ENCODE peak calls at places on chromosomes 3 and 15, in nine cellular contexts. H, E, X, N, D, K, F, V and O are unnamed samples.
A peak's percentile ranks its signal among the peaks of the same experiment; 100 is the strongest.

GRCh38 chr3:195226900-195227447 is 44.0 kb downstream of the XXYLT1 start:
- DNase-seq in H (peak; percentile 37), E (no peak), X (peak; percentile 46), N (no peak), D (no peak), K (peak; percentile 62), F (peak; percentile 36), V (no peak), O (no peak)

GRCh38 chr15:52518487-52518886 is 10.2 kb downstream of the MYO5A start:
- DNase-seq in H (no peak), E (no peak), X (no peak), N (no peak), D (no peak), K (no peak), F (no peak), V (no peak), O (no peak)

GRCh38 chr3:24254649-24255048 is 240.0 kb downstream of the THRB start:
- DNase-seq in H (no peak), E (no peak), X (no peak), N (no peak), D (no peak), K (no peak), F (no peak), V (no peak), O (peak; percentile 86)

GRCh38 chr15:99123706-99124451 is 19.0 kb downstream of the SYNM start:
- DNase-seq in H (peak; percentile 91), E (peak; percentile 88), X (peak; percentile 93), N (no peak), D (no peak), K (no peak), F (peak; percentile 74), V (peak; percentile 93), O (peak; percentile 89)

GRCh38 chr3:134797080-134797801 is 2.2 kb downstream of the EPHB1 start:
- DNase-seq in H (no peak), E (no peak), X (no peak), N (no peak), D (no peak), K (no peak), F (no peak), V (peak; percentile 34), O (no peak)

GRCh38 chr3:108713801-108714200 is 43.4 kb downstream of the RETNLB start:
- DNase-seq in H (no peak), E (no peak), X (no peak), N (no peak), D (no peak), K (no peak), F (no peak), V (no peak), O (no peak)

GRCh38 chr3:105430460-105430859 is 63.8 kb downstream of the ALCAM start:
- DNase-seq in H (no peak), E (no peak), X (no peak), N (no peak), D (no peak), K (no peak), F (no peak), V (no peak), O (no peak)

GRCh38 chr3:194275721-194276120 is 75.4 kb downstream of the CPN2 start:
- DNase-seq in H (no peak), E (peak; percentile 20), X (no peak), N (no peak), D (no peak), K (no peak), F (no peak), V (no peak), O (no peak)

GRCh38 chr3:194462936-194463335 is 23.9 kb downstream of the ATP13A3 start:
- DNase-seq in H (no peak), E (no peak), X (no peak), N (no peak), D (no peak), K (no peak), F (no peak), V (no peak), O (no peak)

GRCh38 chr3:158103131-158103955 is 2.9 kb downstream of the SHOX2 start:
- DNase-seq in H (peak; percentile 44), E (peak; percentile 54), X (no peak), N (no peak), D (no peak), K (peak; percentile 62), F (peak; percentile 54), V (no peak), O (no peak)

GRCh38 chr15:68387288-68388143 is 44.4 kb downstream of the ITGA11 start:
- DNase-seq in H (no peak), E (no peak), X (no peak), N (no peak), D (no peak), K (peak; percentile 33), F (peak; percentile 31), V (no peak), O (no peak)

GRCh38 chr15:36468746-36469145 is 110.7 kb upstream of the CDIN1 start:
- DNase-seq in H (no peak), E (no peak), X (no peak), N (no peak), D (no peak), K (no peak), F (no peak), V (no peak), O (peak; percentile 76)

GRCh38 chr3:99902091-99902490 is 84.4 kb downstream of the CMSS1 start:
- DNase-seq in H (no peak), E (no peak), X (peak; percentile 50), N (no peak), D (no peak), K (no peak), F (no peak), V (no peak), O (no peak)

GRCh38 chr15:62087671-62088360 is 21.0 kb downstream of the C2CD4A start:
- DNase-seq in H (no peak), E (no peak), X (peak; percentile 77), N (no peak), D (no peak), K (no peak), F (no peak), V (peak; percentile 59), O (no peak)

GRCh38 chr3:75192065-75192658 is 472.0 kb upstream of the FRG2C start:
- DNase-seq in H (no peak), E (no peak), X (peak; percentile 49), N (no peak), D (peak; percentile 12), K (peak; percentile 61), F (peak; percentile 48), V (peak; percentile 28), O (no peak)

GRCh38 chr3:10526366-10526765 is 21.0 kb upstream of the ATP2B2 start:
- DNase-seq in H (no peak), E (no peak), X (no peak), N (no peak), D (no peak), K (peak; percentile 21), F (peak; percentile 26), V (no peak), O (no peak)

GRCh38 chr3:197256836-197257444 is 41.5 kb downstream of the DLG1 start:
- DNase-seq in H (no peak), E (no peak), X (peak; percentile 66), N (peak; percentile 3), D (peak; percentile 24), K (no peak), F (no peak), V (peak; percentile 5), O (peak; percentile 7)

GRCh38 chr3:130014526-130014925 is 40.0 kb downstream of the TRH start:
- DNase-seq in H (no peak), E (no peak), X (no peak), N (no peak), D (no peak), K (no peak), F (no peak), V (no peak), O (peak; percentile 24)

GRCh38 chr3:125480656-125481374 is 39.2 kb downstream of the SNX4 start:
- DNase-seq in H (no peak), E (no peak), X (no peak), N (no peak), D (no peak), K (no peak), F (no peak), V (no peak), O (peak; percentile 53)

GRCh38 chr15:71747128-71748083 is 62.9 kb upstream of the NR2E3 start:
- DNase-seq in H (no peak), E (no peak), X (peak; percentile 77), N (no peak), D (peak; percentile 95), K (no peak), F (no peak), V (no peak), O (no peak)

GRCh38 chr15:80323285-80323684 is 71.3 kb upstream of the CTXND1 start:
- DNase-seq in H (no peak), E (no peak), X (no peak), N (no peak), D (no peak), K (no peak), F (no peak), V (no peak), O (no peak)

GRCh38 chr3:46112296-46112695 is 85.0 kb upstream of the XCR1 start:
- DNase-seq in H (no peak), E (no peak), X (no peak), N (no peak), D (no peak), K (no peak), F (no peak), V (no peak), O (no peak)

GRCh38 chr3:63576826-63577225 is 75.6 kb upstream of the SNTN start:
- DNase-seq in H (no peak), E (no peak), X (no peak), N (no peak), D (no peak), K (no peak), F (no peak), V (no peak), O (no peak)

GRCh38 chr15:96538506-96538905 is 208.0 kb downstream of the NR2F2 start:
- DNase-seq in H (no peak), E (no peak), X (no peak), N (no peak), D (no peak), K (no peak), F (no peak), V (no peak), O (no peak)

GRCh38 chr3:71398157-71398836 is 185.2 kb downstream of the FOXP1 start:
- DNase-seq in H (no peak), E (no peak), X (peak; percentile 44), N (no peak), D (no peak), K (no peak), F (no peak), V (peak; percentile 67), O (no peak)